ENCODE peak calls at places on chromosomes 3 and 15, in eight cellular contexts. U, X, R, K, L, Q, W and A are unnamed samples.
A peak's percentile ranks its signal among the peaks of the same experiment; 100 is the strongest.

GRCh38 chr3:38574411-38575278 is 74.8 kb downstream of the SCN5A start:
- DNase-seq in L (no peak), W (peak; percentile 10), X (no peak), Q (no peak), U (no peak), R (no peak), K (no peak), A (no peak)

GRCh38 chr3:54510506-54510905 is 388.2 kb downstream of the CACNA2D3 start:
- DNase-seq in W (no peak), R (no peak), L (no peak), U (no peak), X (no peak), Q (no peak), K (no peak), A (no peak)

GRCh38 chr3:10977864-10978510 is 14.6 kb upstream of the SLC6A1 start:
- DNase-seq in R (no peak), W (peak; percentile 1), K (no peak), X (no peak), Q (no peak), U (peak; percentile 31), L (no peak), A (no peak)

GRCh38 chr3:49422379-49423248 is at the start of gene AMT:
- DNase-seq in K (no peak), L (peak; percentile 65), U (peak; percentile 94), Q (no peak), R (no peak), W (peak; percentile 30), X (no peak), A (no peak)

GRCh38 chr3:143658116-143658515 is 190.2 kb downstream of the SLC9A9 start:
- DNase-seq in L (no peak), R (no peak), U (no peak), X (no peak), Q (no peak), K (no peak), W (no peak), A (no peak)

GRCh38 chr3:151792411-151792810 is 21.5 kb upstream of the AADAC start:
- DNase-seq in Q (peak; percentile 14), U (no peak), L (no peak), R (no peak), K (no peak), X (no peak), W (no peak), A (no peak)

GRCh38 chr3:184696643-184697042 is 15.2 kb downstream of the MAGEF1 start:
- DNase-seq in L (no peak), K (no peak), U (no peak), R (no peak), Q (no peak), W (no peak), X (no peak), A (no peak)

GRCh38 chr3:77328631-77329030 is 288.7 kb downstream of the ROBO2 start:
- DNase-seq in W (peak; percentile 8), L (no peak), X (no peak), K (no peak), U (no peak), Q (no peak), R (no peak), A (no peak)

GRCh38 chr3:150324825-150325224 is 83.3 kb upstream of the TSC22D2 start:
- DNase-seq in K (no peak), Q (no peak), X (no peak), R (no peak), W (no peak), U (no peak), L (no peak), A (no peak)

DNA sequence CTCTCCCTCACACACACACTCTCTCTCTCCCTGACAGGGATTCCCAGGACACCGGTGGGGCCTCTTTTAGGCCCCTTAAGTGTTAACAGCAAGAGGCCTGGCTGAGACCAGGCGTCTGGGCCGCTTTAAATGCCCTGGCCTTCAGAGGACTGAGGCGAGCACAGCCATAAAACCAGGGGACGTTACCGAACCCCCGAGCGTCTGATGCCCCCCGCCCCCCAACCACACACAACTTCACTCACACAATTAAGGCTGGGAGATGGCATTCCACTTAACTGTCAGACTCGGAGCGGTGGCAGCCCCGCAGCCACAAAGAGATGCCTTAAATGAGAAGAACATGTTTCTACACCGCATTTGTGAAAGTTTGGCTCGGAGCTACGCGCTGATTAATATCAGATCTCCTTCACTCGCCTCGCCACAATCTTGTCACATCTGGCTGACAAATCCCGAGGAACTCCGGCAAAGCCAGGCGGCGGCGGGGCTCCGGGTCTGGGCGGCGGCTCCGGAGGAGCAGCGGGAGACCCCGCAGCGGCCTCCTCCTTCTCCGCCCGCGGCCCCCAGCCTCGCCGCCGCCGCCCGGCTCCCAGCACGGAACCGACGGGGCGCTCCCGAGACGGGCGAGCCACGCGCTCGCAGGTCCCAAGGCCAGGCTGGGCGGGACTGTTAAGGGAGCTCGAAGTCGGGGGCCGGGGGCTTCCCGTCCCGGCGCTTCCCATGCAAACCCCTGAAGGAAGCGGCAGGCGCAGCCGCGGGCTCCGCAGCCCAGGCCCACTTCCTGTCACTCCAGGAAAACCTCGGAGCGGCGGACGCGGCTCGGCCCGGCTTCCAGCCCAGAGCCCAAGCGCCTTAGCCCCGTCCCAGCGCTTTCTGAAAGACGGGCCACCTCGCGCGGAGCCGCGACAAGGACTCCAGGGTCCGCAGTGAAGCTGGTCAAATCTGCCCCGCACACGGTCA is 1.3 kb downstream of the BNC1 start:
- DNase-seq in U (peak; percentile 76), Q (no peak), K (no peak), X (no peak), R (no peak), W (no peak), L (peak; percentile 30), A (no peak)
- H3K4me3 ChIP-seq in U (peak overlapping the region; percentile 58), Q (peak overlapping the region; percentile 40), K (peak overlapping the region; percentile 80), X (peak overlapping the region; percentile 67), R (no peak overlapping the region), W (peak overlapping the region; percentile 24), L (peak overlapping the region; percentile 69), A (peak overlapping the region; percentile 67)

DNA sequence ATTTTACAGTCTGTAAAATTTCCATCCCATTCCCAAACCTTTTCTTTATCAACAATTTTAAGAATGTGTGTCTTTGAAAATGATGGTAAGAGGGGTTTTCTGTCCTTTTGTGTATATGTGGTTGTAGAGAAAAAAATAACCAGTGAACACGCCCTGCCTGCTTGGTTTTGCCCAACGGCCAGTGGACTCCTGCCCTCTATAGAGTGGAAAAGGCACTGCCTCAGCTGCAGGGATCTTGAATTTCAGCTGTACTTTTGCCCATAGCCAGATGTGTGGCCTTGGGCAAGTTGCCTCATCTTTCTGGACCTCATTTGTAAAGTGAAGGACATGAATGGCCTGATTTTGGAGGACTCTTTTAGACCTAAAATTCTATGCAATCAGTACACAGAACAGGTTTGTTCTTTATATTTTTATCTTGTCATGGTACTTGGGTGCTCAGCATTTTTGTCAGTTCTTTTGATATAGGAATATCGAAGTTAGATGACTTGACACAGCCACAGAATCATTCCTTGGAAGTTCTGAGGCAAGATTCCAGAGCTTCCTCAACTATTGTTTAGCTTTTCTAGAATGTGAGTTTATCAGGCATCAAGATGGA is 81.0 kb downstream of the CLDN11 start:
- DNase-seq in W (peak; percentile 57), L (no peak), R (no peak), X (no peak), K (no peak), U (peak; percentile 46), Q (peak; percentile 48), A (no peak)
- TF ChIP-seq CTCF in W (peak; percentile 57), L (peak; percentile 61), R (peak; percentile 59), X (no peak), K (no peak), U (peak; percentile 67), Q (peak; percentile 45), A (no peak)

DNA sequence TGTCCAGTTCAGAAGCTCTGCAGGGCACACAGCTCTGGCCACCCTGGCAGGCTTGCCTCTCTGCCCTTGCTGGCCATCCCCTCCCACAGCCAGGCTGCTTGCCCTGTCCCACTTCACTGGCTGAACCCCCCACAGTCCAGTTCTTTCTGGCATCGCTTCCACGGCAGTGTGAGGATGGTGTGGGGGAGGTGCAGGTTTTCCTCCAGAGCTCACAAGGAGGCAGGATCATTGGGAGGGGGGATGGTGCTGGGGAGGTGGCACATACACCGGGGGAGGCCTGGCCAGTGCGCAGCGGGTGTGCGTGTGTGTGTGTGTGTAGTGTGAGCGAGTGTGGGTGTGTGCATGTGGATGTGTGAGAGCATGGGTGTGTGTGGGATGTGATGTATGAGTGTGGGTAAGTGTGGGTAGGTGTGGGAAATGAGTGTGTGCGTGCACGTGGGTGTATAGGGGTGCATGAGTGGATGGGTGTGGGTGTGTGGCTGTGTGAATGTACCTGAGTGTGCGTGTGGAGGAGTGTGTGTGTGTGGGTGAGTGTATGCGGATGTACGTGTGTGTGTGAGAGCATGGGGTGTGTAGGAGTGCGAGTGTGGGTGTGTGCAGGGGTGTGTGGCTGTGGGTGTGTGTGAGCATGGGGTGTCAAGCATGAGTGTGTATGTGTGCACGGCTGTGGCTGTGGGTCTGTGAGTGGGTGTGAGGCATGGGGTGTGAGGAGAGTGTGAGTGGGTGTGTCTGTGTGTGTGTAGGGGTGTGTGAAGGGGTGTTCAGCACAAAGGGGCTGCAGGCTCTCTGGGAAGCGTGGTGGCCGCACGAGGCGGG is 155.1 kb downstream of the NSMCE3 start:
- DNase-seq in Q (no peak), U (peak; percentile 33), X (no peak), K (no peak), W (no peak), L (no peak), R (no peak), A (no peak)
- H3K9me3 ChIP-seq in Q (no peaks in the 10 kb centered on the region), U (no peaks in the 10 kb centered on the region), X (no peaks in the 10 kb centered on the region), K (no peaks in the 10 kb centered on the region), W (no peaks in the 10 kb centered on the region), L (no peaks in the 10 kb centered on the region), R (no peaks in the 10 kb centered on the region), A (no peaks in the 10 kb centered on the region)

GRCh38 chr3:73808862-73809509 is 184.2 kb upstream of the PDZRN3 start:
- DNase-seq in L (no peak), W (no peak), R (no peak), U (peak; percentile 51), Q (no peak), K (no peak), X (no peak), A (no peak)

GRCh38 chr3:73815966-73816365 is 191.2 kb upstream of the PDZRN3 start:
- DNase-seq in U (no peak), R (no peak), X (no peak), L (no peak), W (no peak), Q (no peak), K (no peak), A (no peak)

GRCh38 chr3:73812054-73812453 is 187.3 kb upstream of the PDZRN3 start:
- DNase-seq in K (no peak), R (no peak), U (no peak), W (no peak), L (no peak), Q (no peak), X (no peak), A (no peak)

GRCh38 chr3:73813978-73814292 is 189.2 kb upstream of the PDZRN3 start:
- DNase-seq in Q (no peak), L (no peak), U (no peak), X (no peak), W (no peak), K (no peak), R (no peak), A (no peak)

DNA sequence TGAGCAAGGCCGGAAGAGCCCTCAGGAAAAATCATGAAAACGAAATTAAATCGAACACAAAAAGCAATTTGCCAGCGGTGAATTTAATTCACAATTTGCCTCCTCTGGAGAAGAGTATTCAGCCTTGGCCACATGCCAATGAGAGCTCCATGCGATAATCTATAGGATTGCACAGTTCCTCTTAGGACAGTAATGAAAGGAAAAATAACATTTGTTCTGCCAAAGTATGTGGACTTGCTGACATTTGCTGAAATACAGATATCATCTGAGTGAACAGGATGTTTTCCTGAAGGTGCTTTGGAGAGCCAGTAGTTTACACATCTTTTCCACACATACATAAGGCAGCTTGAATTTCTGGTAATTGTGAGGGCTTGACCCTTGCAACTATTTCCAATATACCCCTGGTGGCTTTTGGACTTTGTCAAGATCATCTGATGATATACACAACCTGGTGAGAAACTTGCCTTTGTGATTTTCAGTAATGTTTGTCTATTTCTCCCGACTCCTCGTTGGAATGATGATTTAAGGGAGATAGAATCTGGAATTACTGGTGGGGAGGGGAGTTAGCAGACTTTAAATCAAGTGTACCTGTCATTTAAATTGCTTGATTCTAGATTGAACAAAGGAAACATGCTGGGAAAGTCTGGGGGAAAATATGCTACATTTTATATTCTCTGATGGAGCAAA is 188.7 kb upstream of the PDZRN3 start:
- DNase-seq in Q (no peak), R (no peak), X (no peak), L (no peak), K (no peak), W (no peak), U (no peak), A (no peak)
- H3K4me3 ChIP-seq in Q (no peak overlapping the region), R (no peak overlapping the region), X (no peak overlapping the region), L (no peak overlapping the region), K (no peak overlapping the region), W (no peak overlapping the region), U (no peak overlapping the region), A (no peak overlapping the region)